ENCODE peak calls at places on chromosome 16, in ten cellular contexts. One of them, this sample, is unnamed.

GRCh38 chr16:20538181-20538580 is 38.0 kb downstream of the ACSM2B start:
- DNase-seq in right lobe of liver: no peak
- DNase-seq in choroid plexus epithelial cell: no peak
- DNase-seq in GM04503: no peak
- DNase-seq in iPS DF 6.9: no peak
- DNase-seq in KG1: no peak
- DNase-seq in left lung: no peak
- DNase-seq in HCT116: no peak
- DNase-seq in ACHN: no peak
- DNase-seq in stimulated activated naive CD8-positive, alpha-beta T cell treated with anti-CD3 and anti-CD28 coated beads, Interleukin-15, Interleukin-2, amounts not matched to agents 100 U/mL and 50 U/mL, for 24 hours: no peak
- DNase-seq in this sample: no peak

GRCh38 chr16:24721830-24722238 is 7.6 kb upstream of the TNRC6A start:
- DNase-seq in stimulated activated naive CD8-positive, alpha-beta T cell treated with anti-CD3 and anti-CD28 coated beads, Interleukin-15, Interleukin-2, amounts not matched to agents 100 U/mL and 50 U/mL, for 24 hours: peak
- DNase-seq in right lobe of liver: no peak
- DNase-seq in choroid plexus epithelial cell: no peak
- DNase-seq in KG1: no peak
- DNase-seq in ACHN: no peak
- DNase-seq in HCT116: no peak
- DNase-seq in GM04503: no peak
- DNase-seq in iPS DF 6.9: no peak
- DNase-seq in left lung: no peak
- DNase-seq in this sample: no peak

GRCh38 chr16:84597518-84598390 is 20.1 kb downstream of the COTL1 start:
- DNase-seq in right lobe of liver: no peak
- DNase-seq in stimulated activated naive CD8-positive, alpha-beta T cell treated with anti-CD3 and anti-CD28 coated beads, Interleukin-15, Interleukin-2, amounts not matched to agents 100 U/mL and 50 U/mL, for 24 hours: peak
- DNase-seq in choroid plexus epithelial cell: no peak
- DNase-seq in GM04503: no peak
- DNase-seq in iPS DF 6.9: no peak
- DNase-seq in left lung: peak
- DNase-seq in KG1: peak
- DNase-seq in HCT116: no peak
- DNase-seq in ACHN: no peak
- DNase-seq in this sample: no peak

GRCh38 chr16:85840801-85841200 is 41.3 kb downstream of the COX4I1 start:
- DNase-seq in choroid plexus epithelial cell: no peak
- DNase-seq in left lung: no peak
- DNase-seq in ACHN: no peak
- DNase-seq in HCT116: no peak
- DNase-seq in GM04503: no peak
- DNase-seq in right lobe of liver: no peak
- DNase-seq in KG1: no peak
- DNase-seq in stimulated activated naive CD8-positive, alpha-beta T cell treated with anti-CD3 and anti-CD28 coated beads, Interleukin-15, Interleukin-2, amounts not matched to agents 100 U/mL and 50 U/mL, for 24 hours: no peak
- DNase-seq in iPS DF 6.9: no peak
- DNase-seq in this sample: no peak

GRCh38 chr16:2840914-2841313 is 10.8 kb downstream of the ZG16B start:
- DNase-seq in left lung: no peak
- DNase-seq in iPS DF 6.9: no peak
- DNase-seq in GM04503: no peak
- DNase-seq in HCT116: no peak
- DNase-seq in KG1: no peak
- DNase-seq in right lobe of liver: no peak
- DNase-seq in ACHN: no peak
- DNase-seq in choroid plexus epithelial cell: no peak
- DNase-seq in stimulated activated naive CD8-positive, alpha-beta T cell treated with anti-CD3 and anti-CD28 coated beads, Interleukin-15, Interleukin-2, amounts not matched to agents 100 U/mL and 50 U/mL, for 24 hours: no peak
- DNase-seq in this sample: no peak

GRCh38 chr16:85543998-85544397 is 69.1 kb upstream of the GSE1 start:
- DNase-seq in KG1: no peak
- DNase-seq in right lobe of liver: no peak
- DNase-seq in left lung: no peak
- DNase-seq in GM04503: no peak
- DNase-seq in stimulated activated naive CD8-positive, alpha-beta T cell treated with anti-CD3 and anti-CD28 coated beads, Interleukin-15, Interleukin-2, amounts not matched to agents 100 U/mL and 50 U/mL, for 24 hours: no peak
- DNase-seq in iPS DF 6.9: no peak
- DNase-seq in HCT116: no peak
- DNase-seq in ACHN: no peak
- DNase-seq in choroid plexus epithelial cell: no peak
- DNase-seq in this sample: no peak

GRCh38 chr16:75377971-75378386 is 55.3 kb downstream of the CFDP1 start:
- DNase-seq in KG1: no peak
- DNase-seq in left lung: no peak
- DNase-seq in choroid plexus epithelial cell: peak
- DNase-seq in HCT116: no peak
- DNase-seq in GM04503: peak
- DNase-seq in stimulated activated naive CD8-positive, alpha-beta T cell treated with anti-CD3 and anti-CD28 coated beads, Interleukin-15, Interleukin-2, amounts not matched to agents 100 U/mL and 50 U/mL, for 24 hours: no peak
- DNase-seq in ACHN: peak
- DNase-seq in right lobe of liver: no peak
- DNase-seq in iPS DF 6.9: no peak
- DNase-seq in this sample: no peak

GRCh38 chr16:48300391-48300856 is 53.1 kb upstream of the ABCC11 start:
- DNase-seq in left lung: no peak
- DNase-seq in choroid plexus epithelial cell: peak
- DNase-seq in ACHN: peak
- DNase-seq in right lobe of liver: no peak
- DNase-seq in stimulated activated naive CD8-positive, alpha-beta T cell treated with anti-CD3 and anti-CD28 coated beads, Interleukin-15, Interleukin-2, amounts not matched to agents 100 U/mL and 50 U/mL, for 24 hours: no peak
- DNase-seq in iPS DF 6.9: no peak
- DNase-seq in GM04503: no peak
- DNase-seq in KG1: no peak
- DNase-seq in HCT116: peak
- DNase-seq in this sample: no peak

GRCh38 chr16:23950898-23951297 is 115.1 kb downstream of the PRKCB start:
- DNase-seq in KG1: no peak
- DNase-seq in choroid plexus epithelial cell: no peak
- DNase-seq in ACHN: no peak
- DNase-seq in iPS DF 6.9: no peak
- DNase-seq in HCT116: no peak
- DNase-seq in left lung: no peak
- DNase-seq in GM04503: no peak
- DNase-seq in stimulated activated naive CD8-positive, alpha-beta T cell treated with anti-CD3 and anti-CD28 coated beads, Interleukin-15, Interleukin-2, amounts not matched to agents 100 U/mL and 50 U/mL, for 24 hours: peak
- DNase-seq in right lobe of liver: no peak
- DNase-seq in this sample: no peak

GRCh38 chr16:65547799-65548446 is 426.1 kb upstream of the CDH11 start:
- DNase-seq in GM04503: peak
- DNase-seq in right lobe of liver: no peak
- DNase-seq in iPS DF 6.9: no peak
- DNase-seq in left lung: no peak
- DNase-seq in HCT116: no peak
- DNase-seq in ACHN: no peak
- DNase-seq in KG1: no peak
- DNase-seq in stimulated activated naive CD8-positive, alpha-beta T cell treated with anti-CD3 and anti-CD28 coated beads, Interleukin-15, Interleukin-2, amounts not matched to agents 100 U/mL and 50 U/mL, for 24 hours: no peak
- DNase-seq in choroid plexus epithelial cell: peak
- DNase-seq in this sample: no peak

GRCh38 chr16:8798535-8799157 is 1.0 kb downstream of the PMM2 start:
- DNase-seq in choroid plexus epithelial cell: peak
- DNase-seq in HCT116: no peak
- DNase-seq in left lung: no peak
- DNase-seq in ACHN: no peak
- DNase-seq in stimulated activated naive CD8-positive, alpha-beta T cell treated with anti-CD3 and anti-CD28 coated beads, Interleukin-15, Interleukin-2, amounts not matched to agents 100 U/mL and 50 U/mL, for 24 hours: no peak
- DNase-seq in KG1: no peak
- DNase-seq in right lobe of liver: no peak
- DNase-seq in GM04503: no peak
- DNase-seq in iPS DF 6.9: no peak
- DNase-seq in this sample: no peak

GRCh38 chr16:27600386-27600785 is 50.4 kb downstream of the KATNIP start:
- DNase-seq in HCT116: no peak
- DNase-seq in stimulated activated naive CD8-positive, alpha-beta T cell treated with anti-CD3 and anti-CD28 coated beads, Interleukin-15, Interleukin-2, amounts not matched to agents 100 U/mL and 50 U/mL, for 24 hours: no peak
- DNase-seq in GM04503: no peak
- DNase-seq in KG1: no peak
- DNase-seq in ACHN: no peak
- DNase-seq in right lobe of liver: no peak
- DNase-seq in left lung: no peak
- DNase-seq in choroid plexus epithelial cell: no peak
- DNase-seq in iPS DF 6.9: no peak
- DNase-seq in this sample: no peak

GRCh38 chr16:48435319-48435682 is 50.1 kb upstream of the SIAH1 start:
- DNase-seq in left lung: no peak
- DNase-seq in choroid plexus epithelial cell: no peak
- DNase-seq in GM04503: no peak
- DNase-seq in KG1: no peak
- DNase-seq in ACHN: no peak
- DNase-seq in stimulated activated naive CD8-positive, alpha-beta T cell treated with anti-CD3 and anti-CD28 coated beads, Interleukin-15, Interleukin-2, amounts not matched to agents 100 U/mL and 50 U/mL, for 24 hours: no peak
- DNase-seq in iPS DF 6.9: no peak
- DNase-seq in HCT116: no peak
- DNase-seq in right lobe of liver: no peak
- DNase-seq in this sample: no peak

GRCh38 chr16:85381738-85382592 is 231.2 kb upstream of the GSE1 start:
- DNase-seq in right lobe of liver: peak
- DNase-seq in iPS DF 6.9: no peak
- DNase-seq in choroid plexus epithelial cell: no peak
- DNase-seq in ACHN: no peak
- DNase-seq in stimulated activated naive CD8-positive, alpha-beta T cell treated with anti-CD3 and anti-CD28 coated beads, Interleukin-15, Interleukin-2, amounts not matched to agents 100 U/mL and 50 U/mL, for 24 hours: no peak
- DNase-seq in HCT116: no peak
- DNase-seq in KG1: peak
- DNase-seq in left lung: no peak
- DNase-seq in GM04503: no peak
- DNase-seq in this sample: no peak

GRCh38 chr16:35751191-35751941 is 2292.0 kb downstream of the TP53TG3F start:
- DNase-seq in iPS DF 6.9: no peak
- DNase-seq in ACHN: no peak
- DNase-seq in right lobe of liver: no peak
- DNase-seq in HCT116: no peak
- DNase-seq in left lung: no peak
- DNase-seq in GM04503: no peak
- DNase-seq in choroid plexus epithelial cell: no peak
- DNase-seq in stimulated activated naive CD8-positive, alpha-beta T cell treated with anti-CD3 and anti-CD28 coated beads, Interleukin-15, Interleukin-2, amounts not matched to agents 100 U/mL and 50 U/mL, for 24 hours: no peak
- DNase-seq in KG1: no peak
- DNase-seq in this sample: no peak

GRCh38 chr16:5560084-5560483 is 462.5 kb upstream of the EEF2KMT start:
- DNase-seq in ACHN: no peak
- DNase-seq in iPS DF 6.9: no peak
- DNase-seq in GM04503: no peak
- DNase-seq in left lung: no peak
- DNase-seq in KG1: no peak
- DNase-seq in choroid plexus epithelial cell: no peak
- DNase-seq in right lobe of liver: no peak
- DNase-seq in stimulated activated naive CD8-positive, alpha-beta T cell treated with anti-CD3 and anti-CD28 coated beads, Interleukin-15, Interleukin-2, amounts not matched to agents 100 U/mL and 50 U/mL, for 24 hours: no peak
- DNase-seq in HCT116: peak
- DNase-seq in this sample: no peak

GRCh38 chr16:29198731-29199521 is 207.6 kb downstream of the NPIPB11 start:
- DNase-seq in ACHN: no peak
- DNase-seq in GM04503: no peak
- DNase-seq in stimulated activated naive CD8-positive, alpha-beta T cell treated with anti-CD3 and anti-CD28 coated beads, Interleukin-15, Interleukin-2, amounts not matched to agents 100 U/mL and 50 U/mL, for 24 hours: no peak
- DNase-seq in choroid plexus epithelial cell: no peak
- DNase-seq in right lobe of liver: no peak
- DNase-seq in HCT116: no peak
- DNase-seq in KG1: no peak
- DNase-seq in iPS DF 6.9: no peak
- DNase-seq in left lung: peak
- DNase-seq in this sample: no peak

GRCh38 chr16:48157794-48158193 is 2.0 kb upstream of the ABCC12 start:
- DNase-seq in GM04503: no peak
- DNase-seq in stimulated activated naive CD8-positive, alpha-beta T cell treated with anti-CD3 and anti-CD28 coated beads, Interleukin-15, Interleukin-2, amounts not matched to agents 100 U/mL and 50 U/mL, for 24 hours: peak
- DNase-seq in choroid plexus epithelial cell: no peak
- DNase-seq in right lobe of liver: no peak
- DNase-seq in iPS DF 6.9: no peak
- DNase-seq in ACHN: no peak
- DNase-seq in left lung: no peak
- DNase-seq in HCT116: no peak
- DNase-seq in KG1: no peak
- DNase-seq in this sample: no peak

GRCh38 chr16:22206847-22207714 is 1.0 kb downstream of the EEF2K start:
- DNase-seq in GM04503: no peak
- DNase-seq in stimulated activated naive CD8-positive, alpha-beta T cell treated with anti-CD3 and anti-CD28 coated beads, Interleukin-15, Interleukin-2, amounts not matched to agents 100 U/mL and 50 U/mL, for 24 hours: peak
- DNase-seq in choroid plexus epithelial cell: peak
- DNase-seq in right lobe of liver: peak
- DNase-seq in KG1: no peak
- DNase-seq in HCT116: no peak
- DNase-seq in iPS DF 6.9: no peak
- DNase-seq in ACHN: peak
- DNase-seq in left lung: peak
- DNase-seq in this sample: peak

GRCh38 chr16:19521471-19522368 is at the start of gene GDE1:
- DNase-seq in ACHN: peak
- DNase-seq in KG1: peak
- DNase-seq in GM04503: no peak
- DNase-seq in choroid plexus epithelial cell: peak
- DNase-seq in HCT116: peak
- DNase-seq in stimulated activated naive CD8-positive, alpha-beta T cell treated with anti-CD3 and anti-CD28 coated beads, Interleukin-15, Interleukin-2, amounts not matched to agents 100 U/mL and 50 U/mL, for 24 hours: peak
- DNase-seq in right lobe of liver: peak
- DNase-seq in left lung: peak
- DNase-seq in iPS DF 6.9: peak
- DNase-seq in this sample: no peak

GRCh38 chr16:64865037-64865696 is 256.7 kb downstream of the CDH11 start:
- DNase-seq in choroid plexus epithelial cell: no peak
- DNase-seq in iPS DF 6.9: no peak
- DNase-seq in GM04503: no peak
- DNase-seq in ACHN: no peak
- DNase-seq in right lobe of liver: no peak
- DNase-seq in KG1: no peak
- DNase-seq in HCT116: no peak
- DNase-seq in stimulated activated naive CD8-positive, alpha-beta T cell treated with anti-CD3 and anti-CD28 coated beads, Interleukin-15, Interleukin-2, amounts not matched to agents 100 U/mL and 50 U/mL, for 24 hours: no peak
- DNase-seq in left lung: no peak
- DNase-seq in this sample: no peak

GRCh38 chr16:11349599-11350276 is 4.5 kb downstream of the RMI2 start:
- DNase-seq in left lung: peak
- DNase-seq in KG1: no peak
- DNase-seq in iPS DF 6.9: no peak
- DNase-seq in choroid plexus epithelial cell: no peak
- DNase-seq in HCT116: no peak
- DNase-seq in right lobe of liver: peak
- DNase-seq in stimulated activated naive CD8-positive, alpha-beta T cell treated with anti-CD3 and anti-CD28 coated beads, Interleukin-15, Interleukin-2, amounts not matched to agents 100 U/mL and 50 U/mL, for 24 hours: no peak
- DNase-seq in GM04503: peak
- DNase-seq in ACHN: no peak
- DNase-seq in this sample: no peak

GRCh38 chr16:18936727-18937340 is 10.6 kb upstream of the SMG1 start:
- DNase-seq in right lobe of liver: no peak
- DNase-seq in choroid plexus epithelial cell: no peak
- DNase-seq in GM04503: no peak
- DNase-seq in left lung: no peak
- DNase-seq in ACHN: no peak
- DNase-seq in HCT116: no peak
- DNase-seq in iPS DF 6.9: no peak
- DNase-seq in KG1: no peak
- DNase-seq in stimulated activated naive CD8-positive, alpha-beta T cell treated with anti-CD3 and anti-CD28 coated beads, Interleukin-15, Interleukin-2, amounts not matched to agents 100 U/mL and 50 U/mL, for 24 hours: no peak
- DNase-seq in this sample: no peak

GRCh38 chr16:89739383-89739782 is 18.0 kb downstream of the ZNF276 start:
- DNase-seq in left lung: no peak
- DNase-seq in iPS DF 6.9: no peak
- DNase-seq in HCT116: no peak
- DNase-seq in stimulated activated naive CD8-positive, alpha-beta T cell treated with anti-CD3 and anti-CD28 coated beads, Interleukin-15, Interleukin-2, amounts not matched to agents 100 U/mL and 50 U/mL, for 24 hours: no peak
- DNase-seq in right lobe of liver: no peak
- DNase-seq in ACHN: no peak
- DNase-seq in GM04503: no peak
- DNase-seq in KG1: no peak
- DNase-seq in choroid plexus epithelial cell: no peak
- DNase-seq in this sample: no peak

GRCh38 chr16:88331989-88332920 is 50.5 kb upstream of the ZNF469 start:
- DNase-seq in HCT116: peak
- DNase-seq in ACHN: peak
- DNase-seq in stimulated activated naive CD8-positive, alpha-beta T cell treated with anti-CD3 and anti-CD28 coated beads, Interleukin-15, Interleukin-2, amounts not matched to agents 100 U/mL and 50 U/mL, for 24 hours: no peak
- DNase-seq in right lobe of liver: no peak
- DNase-seq in iPS DF 6.9: no peak
- DNase-seq in left lung: peak
- DNase-seq in GM04503: peak
- DNase-seq in choroid plexus epithelial cell: peak
- DNase-seq in KG1: no peak
- DNase-seq in this sample: no peak

GRCh38 chr16:84650062-84650991 is 2.0 kb downstream of the KLHL36 start:
- DNase-seq in left lung: no peak
- DNase-seq in KG1: no peak
- DNase-seq in iPS DF 6.9: no peak
- DNase-seq in ACHN: peak
- DNase-seq in GM04503: peak
- DNase-seq in choroid plexus epithelial cell: peak
- DNase-seq in HCT116: no peak
- DNase-seq in stimulated activated naive CD8-positive, alpha-beta T cell treated with anti-CD3 and anti-CD28 coated beads, Interleukin-15, Interleukin-2, amounts not matched to agents 100 U/mL and 50 U/mL, for 24 hours: no peak
- DNase-seq in right lobe of liver: no peak
- DNase-seq in this sample: no peak

GRCh38 chr16:73082608-73083007 is 34.7 kb upstream of the ZFHX3 start:
- DNase-seq in left lung: no peak
- DNase-seq in choroid plexus epithelial cell: peak
- DNase-seq in stimulated activated naive CD8-positive, alpha-beta T cell treated with anti-CD3 and anti-CD28 coated beads, Interleukin-15, Interleukin-2, amounts not matched to agents 100 U/mL and 50 U/mL, for 24 hours: no peak
- DNase-seq in iPS DF 6.9: no peak
- DNase-seq in ACHN: peak
- DNase-seq in HCT116: no peak
- DNase-seq in GM04503: peak
- DNase-seq in KG1: no peak
- DNase-seq in right lobe of liver: no peak
- DNase-seq in this sample: no peak

GRCh38 chr16:30724641-30725464 is 23.4 kb upstream of the PHKG2 start:
- DNase-seq in stimulated activated naive CD8-positive, alpha-beta T cell treated with anti-CD3 and anti-CD28 coated beads, Interleukin-15, Interleukin-2, amounts not matched to agents 100 U/mL and 50 U/mL, for 24 hours: no peak
- DNase-seq in left lung: peak
- DNase-seq in right lobe of liver: peak
- DNase-seq in iPS DF 6.9: no peak
- DNase-seq in ACHN: no peak
- DNase-seq in GM04503: no peak
- DNase-seq in HCT116: no peak
- DNase-seq in KG1: no peak
- DNase-seq in choroid plexus epithelial cell: no peak
- DNase-seq in this sample: peak

This sample was measured in SIG-M5.